ENCODE peak calls at places on chromosomes 12 and 14, in five cellular contexts. P, G, T, O and U are unnamed samples.

GRCh38 chr14:55122441-55122986 is 6.5 kb upstream of the LGALS3 start:
- DNase-seq in O (peak), G (no peak), P (peak), T (no peak), U (no peak)

GRCh38 chr14:97798204-97798603 is 1001.0 kb downstream of the VRK1 start:
- DNase-seq in G (no peak), O (no peak), T (no peak), P (no peak), U (no peak)

GRCh38 chr12:52086366-52086765 is 6.9 kb downstream of the SMIM41 start:
- DNase-seq in P (peak), T (no peak), G (no peak), O (no peak), U (peak)

GRCh38 chr14:23486116-23486515 is 16.6 kb downstream of the NGDN start:
- DNase-seq in O (no peak), G (no peak), P (no peak), T (no peak), U (no peak)

GRCh38 chr12:6608592-6609311 is 1.6 kb upstream of the CHD4 start:
- DNase-seq in P (peak), G (no peak), T (no peak), O (no peak), U (no peak)

GRCh38 chr12:12182926-12183325 is 83.9 kb downstream of the LRP6 start:
- DNase-seq in T (peak), O (peak), P (no peak), G (no peak), U (no peak)

GRCh38 chr12:26642361-26642760 is 190.6 kb downstream of the ITPR2 start:
- DNase-seq in G (no peak), T (peak), O (no peak), P (no peak), U (no peak)

GRCh38 chr12:132319359-132319950 is 9.9 kb downstream of the GALNT9 start:
- DNase-seq in O (no peak), T (no peak), P (no peak), G (no peak), U (no peak)

GRCh38 chr14:56945291-56945690 is 135.0 kb upstream of the OTX2 start:
- DNase-seq in T (no peak), G (no peak), O (no peak), P (no peak), U (no peak)

DNA sequence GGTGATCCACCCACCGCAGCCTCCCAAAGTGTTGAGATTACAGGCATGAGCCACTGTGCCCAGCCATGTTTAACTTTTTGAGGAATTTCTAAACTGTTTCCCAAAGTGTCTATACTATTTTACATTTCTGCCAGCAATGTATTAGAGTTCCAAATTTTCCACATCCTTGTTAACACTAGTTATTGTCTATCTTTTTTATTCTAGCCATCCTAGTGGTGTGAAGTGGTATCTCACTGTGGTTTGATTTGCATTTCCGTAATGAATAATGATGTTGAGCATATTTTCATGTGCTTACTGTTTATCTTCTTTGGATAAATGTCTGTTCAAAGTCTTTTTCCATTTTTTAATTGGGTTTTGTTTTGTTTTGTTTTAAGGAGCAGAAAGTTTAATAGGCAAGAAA is 14.7 kb downstream of the TXNRD1 start:
- DNase-seq in T (no peak), P (no peak), O (no peak), G (no peak), U (no peak)
- TF ChIP-seq CTCF in T (peak), P (no peak), O (no peak), G (no peak), U (no peak)

DNA sequence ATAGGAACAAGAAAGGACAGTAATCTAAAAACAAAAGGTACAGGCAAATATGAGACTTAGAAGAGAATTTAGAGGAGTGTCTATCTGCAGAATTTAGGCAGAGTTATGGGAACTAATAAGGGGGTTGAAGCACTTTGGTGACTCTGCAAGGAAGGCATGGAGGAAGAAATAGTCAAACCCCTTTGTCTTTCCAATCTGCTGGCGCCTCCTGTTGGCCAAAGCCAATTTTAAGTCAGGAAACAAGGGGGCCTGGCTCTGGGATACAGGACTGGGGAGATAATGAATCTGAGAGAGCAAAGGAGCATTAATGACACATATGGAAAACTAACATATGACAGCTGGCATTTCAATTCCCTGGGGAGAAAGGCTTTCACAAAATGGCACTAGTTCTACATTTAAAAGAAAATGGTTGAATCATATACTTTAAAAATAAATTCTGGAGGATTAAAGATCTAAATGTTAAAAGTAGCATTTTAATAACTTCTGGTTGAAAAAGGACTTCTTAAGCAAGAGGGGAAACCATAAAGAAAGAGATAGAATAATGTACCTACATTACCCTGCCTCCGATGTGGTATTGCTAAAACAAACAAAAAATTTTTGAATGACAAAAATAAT is 48.5 kb upstream of the CSRP2 start:
- DNase-seq in O (peak), T (peak), P (peak), G (peak), U (peak)
- TF ChIP-seq CTCF in O (peak), T (peak), P (no peak), G (peak), U (no peak)

GRCh38 chr12:67624355-67624754 is 24.2 kb upstream of the DYRK2 start:
- DNase-seq in P (no peak), O (no peak), T (no peak), G (no peak), U (no peak)
- TF ChIP-seq CTCF in P (no peak), O (no peak), T (no peak), G (no peak), U (no peak)

GRCh38 chr12:41795910-41796309 is 348.8 kb downstream of the GXYLT1 start:
- DNase-seq in G (no peak), T (no peak), O (no peak), P (no peak), U (no peak)
- TF ChIP-seq CTCF in G (no peak), T (no peak), O (no peak), P (no peak), U (no peak)